ENCODE peak calls at places on chromosome 5, in six cellular contexts. Q is left ventricle myocardium inferior; C is endodermal cell; F is CD4-positive, CD25-positive, alpha-beta regulatory T cell; P is esophagus squamous epithelium; E is tibial nerve. Z is an unnamed sample. For H3K36me3 and H3K4me1, the result is how much of the 10 kb centered on the place peaks cover.

GRCh38 chr5:180353963-180354574 is 933 bp upstream of the GFPT2 start:
- DNase-seq in Q (no peak), C (no peak), F (no peak), P (no peak), E (no peak), Z (no peak)

GRCh38 chr5:179170606-179171005 is 110.4 kb downstream of the ZNF354C start:
- DNase-seq in Q (no peak), C (no peak), F (no peak), P (no peak), E (no peak), Z (no peak)

GRCh38 chr5:99169309-99169708 is 240.5 kb upstream of the CHD1 start:
- DNase-seq in Q (no peak), C (no peak), F (no peak), P (no peak), E (no peak), Z (no peak)

GRCh38 chr5:107809201-107810034 is 138.7 kb upstream of the EFNA5 start:
- DNase-seq in Q (no peak), C (peak), F (no peak), P (no peak), E (no peak), Z (no peak)

GRCh38 chr5:73299017-73299630 is 126.1 kb downstream of the TMEM174 start:
- DNase-seq in Q (no peak), C (peak), F (peak), P (no peak), E (no peak), Z (no peak)

GRCh38 chr5:58156354-58156753 is 303.5 kb downstream of the PLK2 start:
- DNase-seq in Q (no peak), C (no peak), F (no peak), P (no peak), E (no peak), Z (no peak)

GRCh38 chr5:136364307-136364706 is 1.0 kb downstream of the TRPC7 start:
- DNase-seq in Q (no peak), C (no peak), F (no peak), P (no peak), E (no peak), Z (no peak)

GRCh38 chr5:112217847-112218579 is 201.1 kb downstream of the EPB41L4A start:
- DNase-seq in Q (no peak), C (no peak), F (no peak), P (no peak), E (no peak), Z (no peak)

GRCh38 chr5:113427871-113428574 is 6.8 kb downstream of the TSSK1B start:
- DNase-seq in Q (no peak), C (no peak), F (no peak), P (no peak), E (no peak), Z (no peak)

GRCh38 chr5:62154758-62155157 is 151.2 kb upstream of the KIF2A start:
- DNase-seq in Q (no peak), C (no peak), F (no peak), P (no peak), E (no peak), Z (no peak)

GRCh38 chr5:176823869-176824412 is 13.6 kb downstream of the UNC5A start:
- DNase-seq in Q (no peak), C (peak), F (no peak), P (no peak), E (no peak), Z (no peak)

GRCh38 chr5:42037379-42037932 is 112.4 kb downstream of the FBXO4 start:
- DNase-seq in Q (no peak), C (no peak), F (no peak), P (no peak), E (no peak), Z (no peak)

GRCh38 chr5:33843579-33843978 is 48.2 kb downstream of the ADAMTS12 start:
- DNase-seq in Q (no peak), C (no peak), F (no peak), P (no peak), E (no peak), Z (no peak)

GRCh38 chr5:95621839-95622629 is 2.1 kb downstream of the GPR150 start:
- DNase-seq in Q (no peak), C (no peak), F (peak), P (no peak), E (no peak), Z (no peak)

GRCh38 chr5:139897982-139898381 is 102.4 kb downstream of the PSD2 start:
- DNase-seq in Q (no peak), C (no peak), F (no peak), P (no peak), E (no peak), Z (no peak)

GRCh38 chr5:159489779-159490178 is 159.5 kb upstream of the IL12B start:
- DNase-seq in Q (no peak), C (no peak), F (no peak), P (no peak), E (no peak), Z (no peak)

GRCh38 chr5:59496524-59497134 is 396.9 kb downstream of the PDE4D start:
- DNase-seq in Q (no peak), C (peak), F (peak), P (no peak), E (no peak), Z (no peak)

GRCh38 chr5:62578540-62578939 is at the start of gene LRRC70:
- DNase-seq in Q (no peak), C (no peak), F (peak), P (no peak), E (no peak), Z (no peak)

GRCh38 chr5:131426011-131426410 is 162.2 kb downstream of the CDC42SE2 start:
- DNase-seq in Q (no peak), C (no peak), F (no peak), P (no peak), E (no peak), Z (no peak)
- H3K36me3 ChIP-seq in Q (half or more), C (half or more), F (half or more), P (under half), E (under half), Z (under half)

GRCh38 chr5:140916325-140916724 is 9.8 kb upstream of the PCDHAC1 start:
- DNase-seq in Q (no peak), C (no peak), F (no peak), P (no peak), E (no peak), Z (no peak)
- H3K4me1 ChIP-seq in Q (under half), C (under half), F (under half), P (under half), E (under half), Z (under half)

GRCh38 chr5:37005252-37005651 is 128.7 kb downstream of the NIPBL start:
- DNase-seq in Q (no peak), C (no peak), F (no peak), P (no peak), E (no peak), Z (no peak)

GRCh38 chr5:37005946-37006540 is 129.5 kb downstream of the NIPBL start:
- DNase-seq in Q (no peak), C (no peak), F (peak), P (no peak), E (no peak), Z (no peak)

GRCh38 chr5:36998578-36998977 is 122.0 kb downstream of the NIPBL start:
- DNase-seq in Q (no peak), C (no peak), F (no peak), P (no peak), E (no peak), Z (no peak)

DNA sequence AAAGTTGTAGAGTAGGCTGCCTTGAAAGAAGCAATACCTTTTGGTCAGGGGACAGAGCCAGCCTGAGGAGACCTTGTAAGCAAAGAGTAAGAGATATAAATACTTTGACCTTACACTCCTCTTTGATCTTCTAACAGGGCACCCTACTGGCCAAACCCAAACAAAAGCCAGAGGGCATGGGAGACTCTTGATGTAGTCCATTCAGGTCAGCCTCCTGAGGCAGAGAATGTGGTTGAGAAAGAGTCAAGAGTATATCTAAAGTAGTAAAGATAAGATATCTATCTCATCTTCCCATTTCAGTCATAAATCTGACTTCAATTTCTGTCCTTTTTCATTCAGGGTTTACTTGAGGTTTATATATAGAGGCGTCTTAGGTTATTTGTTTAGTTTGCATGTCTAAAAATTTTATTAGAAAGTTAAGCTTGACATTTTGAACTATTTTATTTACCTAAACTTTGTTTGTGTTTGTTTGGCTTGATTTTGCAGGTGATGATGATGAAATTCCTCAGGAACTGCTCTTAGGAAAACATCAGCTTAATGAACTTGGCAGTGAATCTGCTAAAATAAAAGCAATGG is 125.7 kb downstream of the NIPBL start:
- DNase-seq in Q (no peak), C (peak), F (no peak), P (no peak), E (no peak), Z (no peak)
- H3K4me3 ChIP-seq in Q (no peak), C (peak), F (no peak), P (no peak), E (no peak), Z (no peak)

DNA sequence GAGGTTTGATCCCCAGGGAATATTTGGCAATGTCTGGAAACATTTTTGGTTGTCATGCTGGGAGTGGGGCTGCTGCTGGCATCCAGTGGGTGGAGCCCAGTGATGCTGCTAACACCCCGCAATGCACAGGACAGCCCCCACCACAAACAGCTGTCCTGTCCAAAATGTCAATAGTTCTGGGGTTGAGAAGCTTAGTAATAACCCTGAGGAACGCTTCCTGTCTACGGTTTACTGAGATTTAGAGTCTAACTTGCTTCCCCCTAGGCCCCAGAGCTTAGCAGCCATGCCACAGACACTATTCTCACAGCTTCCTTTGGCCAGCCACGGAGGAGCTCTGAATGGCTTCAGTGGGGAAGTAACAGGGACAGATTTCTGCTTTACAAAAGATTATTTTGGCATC is 66.5 kb downstream of the MSX2 start:
- DNase-seq in Q (no peak), C (no peak), F (no peak), P (no peak), E (no peak), Z (no peak)
- H3K36me3 ChIP-seq in Q (under half), C (under half), F (under half), P (under half), E (under half), Z (under half)

GRCh38 chr5:172846249-172846648 is 12.2 kb downstream of the ERGIC1 start:
- DNase-seq in Q (no peak), C (no peak), F (no peak), P (no peak), E (no peak), Z (no peak)
- H3K4me1 ChIP-seq in Q (half or more), C (under half), F (under half), P (under half), E (under half), Z (under half)

DNA sequence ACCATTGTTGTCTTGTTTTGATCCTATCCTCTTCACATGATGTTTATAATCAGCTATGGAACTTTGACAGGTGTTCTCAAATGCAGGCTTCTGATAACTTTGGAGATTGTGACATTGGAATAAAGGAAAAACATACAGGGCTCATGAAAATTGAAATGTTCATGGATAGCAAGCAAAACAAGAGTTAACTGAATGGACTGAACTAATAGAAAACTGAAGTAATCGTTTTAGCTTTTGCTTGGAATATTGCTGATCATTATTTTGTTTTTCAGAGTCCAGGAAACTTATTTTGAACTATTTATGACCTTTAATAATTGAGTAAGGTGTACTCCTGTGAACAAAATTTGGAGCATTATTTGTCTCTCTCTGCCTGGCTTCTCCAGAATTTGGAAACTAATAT is 436.7 kb upstream of the CDH9 start:
- DNase-seq in Q (no peak), C (no peak), F (no peak), P (no peak), E (no peak), Z (no peak)
- H3K4me3 ChIP-seq in Q (no peak), C (peak), F (no peak), P (no peak), E (no peak), Z (no peak)

DNA sequence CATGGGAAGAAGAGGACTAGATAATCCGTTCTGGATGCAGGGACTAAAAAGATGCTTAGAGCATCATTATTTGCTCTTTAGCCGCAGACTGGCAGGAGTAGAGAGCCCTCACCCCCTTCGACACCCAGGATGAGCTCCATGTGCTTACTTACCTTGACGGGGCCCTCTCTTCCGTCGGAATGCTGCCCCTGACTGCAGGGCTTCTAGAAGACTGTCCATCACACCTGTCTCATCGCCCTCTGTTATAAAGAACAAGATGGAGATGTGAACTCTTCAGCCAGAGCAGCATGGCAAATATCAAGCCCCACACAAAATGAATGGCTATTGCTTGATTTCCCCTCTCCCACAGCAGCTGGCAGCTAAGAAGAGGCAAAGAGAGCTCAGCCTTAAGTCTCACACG is 35.1 kb downstream of the PCDHGC5 start:
- DNase-seq in Q (no peak), C (no peak), F (no peak), P (no peak), E (no peak), Z (no peak)
- H3K36me3 ChIP-seq in Q (under half), C (half or more), F (half or more), P (under half), E (under half), Z (half or more)

GRCh38 chr5:151077419-151077818 is 3.4 kb downstream of the TNIP1 start:
- DNase-seq in Q (no peak), C (no peak), F (no peak), P (no peak), E (no peak), Z (no peak)
- H3K4me1 ChIP-seq in Q (half or more), C (under half), F (half or more), P (under half), E (under half), Z (under half)

GRCh38 chr5:141826674-141827073 is 51.5 kb downstream of the PCDH1 start:
- DNase-seq in Q (peak), C (peak), F (no peak), P (no peak), E (no peak), Z (no peak)
- H3K4me3 ChIP-seq in Q (no peak), C (no peak), F (no peak), P (no peak), E (no peak), Z (no peak)

Z was measured in right atrium auricular region.